ENCODE peak calls at places on chromosomes 11 and 22, in six cellular contexts. N is left ventricle myocardium inferior, L is NT2/D1, M is heart right ventricle, V is fibroblast of lung, S is GM23338. R is an unnamed sample.

GRCh38 chr11:94762208-94762607 is 5.9 kb upstream of the AMOTL1 start:
- DNase-seq in V (no peak), N (no peak), L (no peak), S (peak; percentile 43), M (no peak), R (no peak)

GRCh38 chr11:65353900-65354264 is 669 bp upstream of the TIGD3 start:
- DNase-seq in L (no peak), S (no peak), V (no peak), M (no peak), N (no peak), R (peak; percentile 61)

GRCh38 chr11:65424200-65425104 is 1.9 kb downstream of the NEAT1 start:
- DNase-seq in M (peak; percentile 54), N (peak; percentile 50), V (peak; percentile 63), S (peak; percentile 18), L (no peak), R (peak; percentile 22)

GRCh38 chr11:31636983-31637382 is 127.4 kb downstream of the ELP4 start:
- DNase-seq in S (no peak), V (no peak), N (no peak), L (no peak), M (no peak), R (no peak)

GRCh38 chr11:96464695-96465307 is 75.0 kb downstream of the JRKL start:
- DNase-seq in V (peak; percentile 89), S (peak; percentile 94), M (no peak), L (peak; percentile 47), N (no peak), R (no peak)

GRCh38 chr11:65915101-65915820 is 3.6 kb downstream of the C11orf68 start:
- DNase-seq in M (no peak), V (peak; percentile 17), S (no peak), N (no peak), L (no peak), R (no peak)

GRCh38 chr11:1139441-1140066 is 18.2 kb upstream of the MUC5AC start:
- DNase-seq in N (no peak), V (peak; percentile 85), L (no peak), S (no peak), M (no peak), R (no peak)

GRCh38 chr11:75524576-75525432 is 937 bp downstream of the GDPD5 start:
- DNase-seq in S (peak; percentile 46), M (peak; percentile 33), V (no peak), L (no peak), N (no peak), R (no peak)

GRCh38 chr22:28425211-28425610 is 254.4 kb downstream of the TTC28 start:
- DNase-seq in M (no peak), L (no peak), N (no peak), S (no peak), V (no peak), R (no peak)

GRCh38 chr11:100923555-100923954 is 206.1 kb downstream of the PGR start:
- DNase-seq in L (no peak), N (no peak), M (no peak), S (no peak), V (peak; percentile 37), R (no peak)

GRCh38 chr11:34655335-34656008 is 34.6 kb downstream of the EHF start:
- DNase-seq in V (peak; percentile 78), S (no peak), L (no peak), M (no peak), N (no peak), R (no peak)

GRCh38 chr22:46247443-46247975 is 2.6 kb downstream of the CDPF1 start:
- DNase-seq in M (no peak), S (no peak), L (no peak), N (no peak), V (no peak), R (no peak)

GRCh38 chr11:35798983-35799382 is 136.4 kb downstream of the TRIM44 start:
- DNase-seq in L (no peak), V (no peak), S (no peak), M (no peak), N (no peak), R (no peak)

GRCh38 chr11:130166457-130166784 is 6.8 kb downstream of the ST14 start:
- DNase-seq in S (no peak), V (peak; percentile 97), L (no peak), N (no peak), M (no peak), R (no peak)

GRCh38 chr11:71580057-71581003 is 2.3 kb downstream of the KRTAP5-11 start:
- DNase-seq in L (peak; percentile 18), N (peak; percentile 33), M (no peak), S (peak; percentile 83), V (peak; percentile 75), R (peak; percentile 62)

GRCh38 chr11:15770798-15771414 is 585.4 kb downstream of the SOX6 start:
- DNase-seq in M (no peak), N (peak; percentile 27), S (peak; percentile 77), L (peak; percentile 27), V (peak; percentile 59), R (no peak)

GRCh38 chr22:22552630-22553029 is 6.4 kb downstream of the PRAME start:
- DNase-seq in L (no peak), N (no peak), M (no peak), S (peak; percentile 69), V (no peak), R (no peak)

GRCh38 chr11:62839050-62840015 is at the start of gene WDR74:
- DNase-seq in V (peak; percentile 92), N (peak; percentile 93), S (peak; percentile 98), M (peak; percentile 93), L (peak; percentile 86), R (peak; percentile 96)

GRCh38 chr22:49290711-49291110 is 537.0 kb downstream of the BRD1 start:
- DNase-seq in L (no peak), V (no peak), N (no peak), M (no peak), S (no peak), R (no peak)

GRCh38 chr22:49294656-49295464 is 532.8 kb downstream of the BRD1 start:
- DNase-seq in L (no peak), S (no peak), V (no peak), M (no peak), N (no peak), R (no peak)

GRCh38 chr22:49291169-49291568 is 536.5 kb downstream of the BRD1 start:
- DNase-seq in N (no peak), L (no peak), M (no peak), V (no peak), S (no peak), R (no peak)

GRCh38 chr22:49291781-49292180 is 535.9 kb downstream of the BRD1 start:
- DNase-seq in S (no peak), V (no peak), L (no peak), N (no peak), M (no peak), R (no peak)

DNA sequence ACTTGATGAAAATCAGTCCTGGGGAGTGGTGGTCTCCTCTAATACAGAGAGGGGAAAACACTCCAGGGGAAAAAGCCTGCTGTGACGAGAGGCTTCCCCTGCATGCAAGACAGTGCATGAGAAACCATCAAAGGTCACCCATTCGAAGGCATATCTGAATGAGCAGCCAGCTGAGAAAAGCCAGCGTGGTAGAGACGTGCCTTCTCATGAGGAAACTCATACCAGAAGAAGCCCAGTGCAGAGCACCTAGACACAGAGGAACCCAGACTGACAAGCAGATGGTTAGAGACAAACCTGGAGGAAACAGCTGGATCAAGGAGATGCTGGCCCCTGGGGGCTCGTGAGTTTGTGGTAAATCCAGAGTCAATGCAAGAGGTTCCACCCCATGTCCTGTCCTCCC is 534.8 kb downstream of the BRD1 start:
- DNase-seq in L (no peak), N (no peak), M (no peak), V (no peak), S (no peak), R (no peak)
- H3K27me3 ChIP-seq in L (no peaks in the 10 kb centered on the region), N (peaks cover 45% of the 10 kb centered on the region), M (peaks cover 7% of the 10 kb centered on the region), V (no peaks in the 10 kb centered on the region), S (no peaks in the 10 kb centered on the region), R (no peaks in the 10 kb centered on the region)

DNA sequence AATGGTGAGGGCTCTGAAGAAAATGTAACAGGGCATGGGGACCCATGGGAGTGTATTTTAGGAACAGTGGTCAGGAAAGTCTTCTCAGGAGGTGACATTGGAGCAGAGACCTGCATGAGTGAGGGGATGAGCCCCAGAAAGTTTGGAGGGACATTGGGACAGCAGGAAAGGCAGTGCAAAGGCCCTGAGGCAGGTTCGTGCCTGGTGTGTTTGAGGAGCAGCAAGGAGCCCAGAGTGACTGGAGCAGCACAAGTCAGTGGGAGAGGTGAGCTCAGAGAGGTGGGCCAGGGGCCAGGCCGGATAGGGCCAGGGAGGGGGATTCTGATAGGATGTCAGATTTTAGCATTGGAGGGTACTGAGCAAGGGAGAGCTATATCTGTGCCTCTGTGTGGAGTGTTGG is 80.0 kb upstream of the CRYBB3 start:
- DNase-seq in M (no peak), S (no peak), L (no peak), N (no peak), V (no peak), R (no peak)
- H3K4me3 ChIP-seq in M (no peak overlapping the region), S (no peak overlapping the region), L (no peak overlapping the region), N (no peak overlapping the region), V (no peak overlapping the region), R (no peak overlapping the region)

GRCh38 chr22:48651981-48652538 is 1175.6 kb downstream of the BRD1 start:
- DNase-seq in M (no peak), V (no peak), L (no peak), S (no peak), N (no peak), R (no peak)

GRCh38 chr22:48653306-48653705 is 1174.4 kb downstream of the BRD1 start:
- DNase-seq in S (no peak), V (no peak), M (no peak), L (no peak), N (no peak), R (no peak)

GRCh38 chr22:48652796-48653195 is 1174.9 kb downstream of the BRD1 start:
- DNase-seq in V (no peak), S (no peak), L (no peak), M (no peak), N (no peak), R (no peak)

GRCh38 chr22:48654492-48654891 is 1173.2 kb downstream of the BRD1 start:
- DNase-seq in L (no peak), M (no peak), V (peak; percentile 19), N (no peak), S (no peak), R (no peak)

GRCh38 chr22:48653929-48654328 is 1173.7 kb downstream of the BRD1 start:
- DNase-seq in V (no peak), N (no peak), L (no peak), M (no peak), S (no peak), R (no peak)
- H3K27me3 ChIP-seq in V (no peaks in the 10 kb centered on the region), N (peaks cover 24% of the 10 kb centered on the region), L (no peaks in the 10 kb centered on the region), M (no peaks in the 10 kb centered on the region), S (no peaks in the 10 kb centered on the region), R (no peaks in the 10 kb centered on the region)

GRCh38 chr11:73473252-73473651 is 97.1 kb downstream of the RELT start:
- DNase-seq in V (no peak), S (no peak), N (no peak), M (no peak), L (no peak), R (no peak)
- H3K4me3 ChIP-seq in V (no peak overlapping the region), S (no peak overlapping the region), N (no peak overlapping the region), M (no peak overlapping the region), L (no peak overlapping the region), R (no peak overlapping the region)

GRCh38 chr22:35544189-35544588 is 3.6 kb downstream of the RASD2 start:
- DNase-seq in N (no peak), M (no peak), L (no peak), V (no peak), S (no peak), R (no peak)
- H3K27me3 ChIP-seq in N (peaks cover 24% of the 10 kb centered on the region), M (peaks cover 23% of the 10 kb centered on the region), L (peaks cover 36% of the 10 kb centered on the region), V (peaks cover 30% of the 10 kb centered on the region), S (peaks cover 26% of the 10 kb centered on the region), R (no peaks in the 10 kb centered on the region)

R was measured in dorsolateral prefrontal cortex.